ENCODE peak calls at places on chromosomes 5 and 9, in five cellular contexts. F is activated T-cell treated with anti-CD3 and anti-CD28 coated beads, Interleukin-2, amount 50 U/mL, for 72 hours; Q is omental fat pad; W is NCI-H774; T is type B pancreatic cell. X is an unnamed sample.

GRCh38 chr5:54062958-54063357 is 247.4 kb downstream of the ARL15 start:
- DNase-seq in F (no peak), W (no peak), T (no peak), Q (no peak), X (no peak)

GRCh38 chr5:33936004-33936380 is 194 bp upstream of the RXFP3 start:
- DNase-seq in F (peak), Q (peak), W (peak), T (peak), X (peak)

GRCh38 chr5:31824886-31825774 is 186.2 kb downstream of the PDZD2 start:
- DNase-seq in W (peak), T (no peak), F (peak), Q (no peak), X (peak)

GRCh38 chr5:158886086-158886485 is 213.6 kb downstream of the EBF1 start:
- DNase-seq in F (no peak), W (no peak), Q (no peak), T (no peak), X (no peak)

GRCh38 chr5:112186401-112186990 is 232.6 kb downstream of the EPB41L4A start:
- DNase-seq in W (no peak), F (no peak), Q (no peak), T (no peak), X (peak)

GRCh38 chr5:74123928-74124327 is 497.9 kb downstream of the ARHGEF28 start:
- DNase-seq in T (no peak), F (no peak), Q (no peak), W (peak), X (peak)

GRCh38 chr9:110133608-110134214 is 74.2 kb downstream of the C9orf152 start:
- DNase-seq in F (no peak), Q (no peak), T (no peak), W (no peak), X (no peak)

GRCh38 chr9:61673664-61674381 is 484.0 kb downstream of the SPATA31A7 start:
- DNase-seq in F (no peak), T (peak), Q (no peak), W (no peak), X (no peak)

GRCh38 chr5:159262472-159262858 is 625 bp upstream of the UBLCP1 start:
- DNase-seq in Q (no peak), F (no peak), T (no peak), W (no peak), X (peak)

GRCh38 chr9:124551472-124552339 is 44.5 kb upstream of the NR5A1 start:
- DNase-seq in Q (no peak), W (peak), F (peak), T (no peak), X (no peak)

GRCh38 chr9:91771027-91771426 is 179.0 kb downstream of the ROR2 start:
- DNase-seq in T (no peak), Q (no peak), F (no peak), W (no peak), X (no peak)

GRCh38 chr9:4805519-4805918 is 12.8 kb downstream of the RCL1 start:
- DNase-seq in F (no peak), Q (no peak), T (no peak), W (no peak), X (no peak)

GRCh38 chr9:136193891-136194279 is 11.0 kb downstream of the LHX3 start:
- DNase-seq in F (no peak), W (no peak), T (no peak), Q (no peak), X (no peak)

GRCh38 chr9:28820741-28821140 is 1247.5 kb upstream of the C9orf72 start:
- DNase-seq in Q (no peak), F (no peak), W (no peak), T (no peak), X (no peak)

GRCh38 chr9:129038109-129038852 is 1.9 kb downstream of the MIGA2 start:
- DNase-seq in T (no peak), F (no peak), Q (no peak), W (no peak), X (no peak)

GRCh38 chr9:77451507-77451906 is 196.6 kb downstream of the GNA14 start:
- DNase-seq in T (no peak), Q (no peak), F (no peak), W (no peak), X (no peak)

GRCh38 chr5:173016069-173016455 is 32.5 kb downstream of the ATP6V0E1 start:
- DNase-seq in T (no peak), F (no peak), W (no peak), Q (no peak), X (no peak)

GRCh38 chr9:132404228-132404881 is 2.3 kb downstream of the TTF1 start:
- DNase-seq in W (no peak), Q (no peak), F (peak), T (no peak), X (no peak)

GRCh38 chr9:27019589-27019988 is 14.1 kb upstream of the LRRC19 start:
- DNase-seq in W (no peak), F (no peak), T (no peak), Q (no peak), X (no peak)

GRCh38 chr9:125293134-125293533 is 31.5 kb downstream of the GAPVD1 start:
- DNase-seq in Q (no peak), F (no peak), T (no peak), W (no peak), X (no peak)

GRCh38 chr5:154714271-154714986 is 40.7 kb upstream of the LARP1 start:
- DNase-seq in Q (no peak), T (no peak), W (peak), F (no peak), X (no peak)

GRCh38 chr9:98045234-98046160 is 11.0 kb upstream of the NANS start:
- DNase-seq in F (peak), T (no peak), W (no peak), Q (no peak), X (no peak)

GRCh38 chr5:6365977-6366590 is 12.3 kb downstream of the MED10 start:
- DNase-seq in T (peak), F (no peak), Q (no peak), W (peak), X (peak)

GRCh38 chr9:5438301-5439162 is 807 bp upstream of the PLGRKT start:
- DNase-seq in W (no peak), F (peak), T (no peak), Q (no peak), X (no peak)

GRCh38 chr9:129834489-129835127 is 467 bp downstream of the C9orf78 start:
- DNase-seq in F (peak), T (no peak), W (no peak), Q (peak), X (no peak)

GRCh38 chr5:1497795-1498622 is 25.8 kb downstream of the LPCAT1 start:
- DNase-seq in Q (no peak), W (no peak), F (no peak), T (no peak), X (no peak)

GRCh38 chr5:626850-627249 is 14.7 kb downstream of the CEP72 start:
- DNase-seq in T (no peak), F (no peak), W (no peak), Q (no peak), X (no peak)

GRCh38 chr5:23482642-23483041 is 24.8 kb upstream of the PRDM9 start:
- DNase-seq in Q (no peak), W (no peak), T (no peak), F (no peak), X (peak)

GRCh38 chr5:129724222-129724621 is 23.7 kb upstream of the MINAR2 start:
- DNase-seq in Q (no peak), W (no peak), F (no peak), T (no peak), X (no peak)

GRCh38 chr9:121972501-121972981 is 120.6 kb downstream of the TTLL11 start:
- DNase-seq in Q (no peak), T (no peak), W (no peak), F (no peak), X (peak)

GRCh38 chr5:160311491-160312138 is 749 bp downstream of the CCNJL start:
- DNase-seq in F (no peak), W (no peak), T (no peak), Q (no peak), X (no peak)

GRCh38 chr9:78325343-78325742 is 28.4 kb downstream of the PSAT1 start:
- DNase-seq in W (no peak), F (no peak), Q (no peak), T (no peak), X (no peak)

GRCh38 chr9:87547665-87548064 is 50.0 kb downstream of the DAPK1 start:
- DNase-seq in F (no peak), Q (no peak), W (no peak), T (no peak), X (no peak)

GRCh38 chr9:101711330-101711941 is 27.0 kb downstream of the GRIN3A start:
- DNase-seq in Q (no peak), W (no peak), T (no peak), F (peak), X (no peak)

GRCh38 chr9:77097335-77097734 is 77.9 kb downstream of the FOXB2 start:
- DNase-seq in F (no peak), T (no peak), W (no peak), Q (no peak), X (no peak)

GRCh38 chr5:139391570-139392323 is 2.0 kb upstream of the MZB1 start:
- DNase-seq in W (no peak), T (no peak), Q (no peak), F (peak), X (no peak)

GRCh38 chr5:173573126-173573960 is 43.1 kb downstream of the BOD1 start:
- DNase-seq in T (peak), F (peak), W (peak), Q (peak), X (peak)

GRCh38 chr5:61809651-61810050 is 477.6 kb downstream of the ZSWIM6 start:
- DNase-seq in Q (no peak), T (no peak), F (no peak), W (peak), X (peak)